ENCODE peak calls at places on chromosomes 7 and 10, in four cellular contexts. F is cardiac fibroblast, T is kidney epithelial cell, G is glutamatergic neuron. S is an unnamed sample.
A peak's percentile ranks its signal among the peaks of the same experiment; 100 is the strongest.

GRCh38 chr7:155380986-155381851 is 76.7 kb upstream of the EN2 start:
- DNase-seq in T (no peak), F (no peak), G (no peak), S (peak; percentile 33)

GRCh38 chr10:89789188-89789587 is 87.8 kb downstream of the KIF20B start:
- DNase-seq in G (no peak), F (no peak), T (no peak), S (no peak)

GRCh38 chr10:117686606-117687005 is 144.1 kb downstream of the EMX2 start:
- DNase-seq in F (no peak), T (no peak), G (no peak), S (no peak)

GRCh38 chr7:44891372-44891771 is 6.0 kb upstream of the PURB start:
- DNase-seq in T (no peak), G (no peak), F (no peak), S (no peak)

GRCh38 chr7:105656922-105657521 is 75.7 kb upstream of the EFCAB10 start:
- DNase-seq in G (peak; percentile 55), T (no peak), F (peak; percentile 47), S (no peak)

GRCh38 chr10:5484205-5484604 is 15.2 kb downstream of the CALML5 start:
- DNase-seq in F (peak; percentile 65), G (no peak), T (no peak), S (peak; percentile 16)

GRCh38 chr10:113230018-113230610 is 280.1 kb downstream of the TCF7L2 start:
- DNase-seq in T (no peak), F (no peak), G (no peak), S (no peak)

GRCh38 chr10:18140957-18141888 is 999 bp downstream of the CACNB2 start:
- DNase-seq in F (no peak), T (no peak), G (no peak), S (peak; percentile 29)

GRCh38 chr7:70189776-70190175 is 591.5 kb downstream of the AUTS2 start:
- DNase-seq in F (no peak), T (no peak), G (no peak), S (no peak)

GRCh38 chr10:80268266-80268665 is 21.2 kb downstream of the MAT1A start:
- DNase-seq in G (no peak), F (peak; percentile 24), T (no peak), S (no peak)

GRCh38 chr7:65927489-65928448 is 54.2 kb downstream of the GUSB start:
- DNase-seq in T (no peak), F (no peak), G (no peak), S (no peak)

GRCh38 chr10:43369921-43370320 is 1.5 kb upstream of the FXYD4 start:
- DNase-seq in T (no peak), F (no peak), G (no peak), S (no peak)

GRCh38 chr10:88243847-88244730 is 339.0 kb downstream of the RNLS start:
- DNase-seq in G (no peak), T (no peak), F (peak; percentile 69), S (peak; percentile 96)

GRCh38 chr7:64880322-64881297 is 22.5 kb upstream of the ZNF273 start:
- DNase-seq in T (no peak), F (no peak), G (no peak), S (no peak)

GRCh38 chr7:29236649-29237048 is 42.1 kb downstream of the CHN2 start:
- DNase-seq in F (no peak), G (no peak), T (no peak), S (no peak)

GRCh38 chr10:100359030-100359432 is 12.0 kb downstream of the SCD start:
- DNase-seq in T (no peak), G (no peak), F (no peak), S (no peak)

GRCh38 chr7:151632750-151633515 is 113.2 kb upstream of the RHEB start:
- DNase-seq in F (peak; percentile 67), T (no peak), G (peak; percentile 31), S (no peak)

GRCh38 chr10:26805567-26806245 is 55.1 kb downstream of the ABI1 start:
- DNase-seq in F (peak; percentile 42), T (no peak), G (no peak), S (peak; percentile 22)

GRCh38 chr7:41029072-41029492 is 673.8 kb downstream of the INHBA start:
- DNase-seq in G (no peak), T (peak; percentile 100), F (peak; percentile 99), S (peak; percentile 88)

GRCh38 chr7:43646603-43647313 is 63.9 kb downstream of the STK17A start:
- DNase-seq in G (no peak), T (no peak), F (peak; percentile 67), S (peak; percentile 51)

GRCh38 chr7:14377646-14378266 is 388.3 kb upstream of the ETV1 start:
- DNase-seq in F (peak; percentile 87), G (no peak), T (no peak), S (peak; percentile 86)